ENCODE peak calls at places on chromosomes 3 and 15, in four cellular contexts. Z, V, U and N are unnamed samples.

GRCh38 chr3:193813506-193813850 is 220.5 kb downstream of the OPA1 start:
- DNase-seq in Z (no peak), V (no peak), U (peak), N (no peak)

GRCh38 chr3:59877679-59878427 is 828.0 kb upstream of the CFAP20DC start:
- DNase-seq in Z (no peak), V (no peak), U (no peak), N (no peak)

GRCh38 chr3:16378415-16378814 is 113.4 kb downstream of the OXNAD1 start:
- DNase-seq in Z (no peak), V (no peak), U (no peak), N (no peak)

GRCh38 chr15:27454281-27455060 is 483.5 kb downstream of the GABRG3 start:
- DNase-seq in Z (no peak), V (no peak), U (no peak), N (no peak)

GRCh38 chr3:184899953-184900595 is 88.1 kb downstream of the VPS8 start:
- DNase-seq in Z (no peak), V (no peak), U (no peak), N (no peak)

GRCh38 chr15:80590772-80591355 is 104.2 kb upstream of the ABHD17C start:
- DNase-seq in Z (no peak), V (no peak), U (no peak), N (no peak)

GRCh38 chr15:96246057-96246456 is 84.4 kb upstream of the NR2F2 start:
- DNase-seq in Z (no peak), V (no peak), U (no peak), N (no peak)

GRCh38 chr3:61442696-61443095 is 118.7 kb upstream of the PTPRG start:
- DNase-seq in Z (no peak), V (no peak), U (no peak), N (no peak)

GRCh38 chr3:180808823-180809575 is 103.5 kb upstream of the FXR1 start:
- DNase-seq in Z (no peak), V (no peak), U (no peak), N (no peak)

GRCh38 chr3:69196876-69197275 is 74.5 kb upstream of the LMOD3 start:
- DNase-seq in Z (no peak), V (no peak), U (no peak), N (no peak)

GRCh38 chr3:167568634-167569033 is 85.1 kb downstream of the WDR49 start:
- DNase-seq in Z (no peak), V (no peak), U (no peak), N (no peak)

GRCh38 chr3:4409415-4409814 is 57.7 kb downstream of the SUMF1 start:
- DNase-seq in Z (peak), V (no peak), U (no peak), N (no peak)

GRCh38 chr15:90407871-90408317 is 19.9 kb downstream of the IQGAP1 start:
- DNase-seq in Z (no peak), V (peak), U (no peak), N (no peak)

GRCh38 chr15:23857028-23857641 is 170.0 kb upstream of the NDN start:
- DNase-seq in Z (no peak), V (no peak), U (peak), N (no peak)

GRCh38 chr3:13853978-13854296 is 25.9 kb downstream of the WNT7A start:
- DNase-seq in Z (no peak), V (no peak), U (no peak), N (no peak)

GRCh38 chr3:126146034-126146433 is 34.4 kb downstream of the ALDH1L1 start:
- DNase-seq in Z (no peak), V (no peak), U (no peak), N (peak)

GRCh38 chr3:178078933-178079332 is 457.3 kb upstream of the KCNMB2 start:
- DNase-seq in Z (no peak), V (no peak), U (no peak), N (no peak)

GRCh38 chr15:29456964-29457363 is 187.3 kb upstream of the NSMCE3 start:
- DNase-seq in Z (no peak), V (no peak), U (no peak), N (no peak)

GRCh38 chr15:88833688-88834087 is 30.5 kb downstream of the ACAN start:
- DNase-seq in Z (no peak), V (no peak), U (no peak), N (no peak)

GRCh38 chr3:136984837-136985236 is 27.1 kb downstream of the IL20RB start:
- DNase-seq in Z (no peak), V (peak), U (no peak), N (no peak)

GRCh38 chr15:81483496-81483895 is 109.5 kb upstream of the TMC3 start:
- DNase-seq in Z (no peak), V (no peak), U (no peak), N (no peak)

GRCh38 chr3:75265897-75266296 is 398.2 kb upstream of the FRG2C start:
- DNase-seq in Z (no peak), V (no peak), U (no peak), N (no peak)

GRCh38 chr15:74906193-74906449 is 530 bp downstream of the FAM219B start:
- DNase-seq in Z (no peak), V (peak), U (peak), N (no peak)

GRCh38 chr3:106454497-106454896 is 585.7 kb upstream of the CBLB start:
- DNase-seq in Z (no peak), V (no peak), U (no peak), N (no peak)

GRCh38 chr3:130390079-130390478 is 44.6 kb downstream of the COL6A5 start:
- DNase-seq in Z (no peak), V (no peak), U (no peak), N (no peak)

GRCh38 chr15:93241696-93242585 is 152.9 kb upstream of the RGMA start:
- DNase-seq in Z (no peak), V (no peak), U (no peak), N (peak)